ENCODE peak calls at places on chromosomes 16 and 17, in four cellular contexts. One of them, this sample, is unnamed.

GRCh38 chr17:83079340-83079747 is at the start of gene METRNL:
- DNase-seq in esophagus muscularis mucosa: no peak
- DNase-seq in stomach: peak
- DNase-seq in upper lobe of left lung: peak
- DNase-seq in this sample: peak

GRCh38 chr17:27551701-27552466 is 79.1 kb upstream of the LGALS9 start:
- DNase-seq in esophagus muscularis mucosa: no peak
- DNase-seq in stomach: no peak
- DNase-seq in upper lobe of left lung: no peak
- DNase-seq in this sample: no peak

GRCh38 chr16:21950782-21951521 is 2.2 kb upstream of the UQCRC2 start:
- DNase-seq in esophagus muscularis mucosa: no peak
- DNase-seq in stomach: no peak
- DNase-seq in upper lobe of left lung: no peak
- DNase-seq in this sample: no peak

GRCh38 chr17:75753514-75754377 is 11.2 kb downstream of the GALK1 start:
- DNase-seq in esophagus muscularis mucosa: no peak
- DNase-seq in stomach: peak
- DNase-seq in upper lobe of left lung: peak
- DNase-seq in this sample: no peak

GRCh38 chr16:966035-966434 is 4.7 kb downstream of the LMF1 start:
- DNase-seq in esophagus muscularis mucosa: no peak
- DNase-seq in stomach: no peak
- DNase-seq in upper lobe of left lung: peak
- DNase-seq in this sample: no peak

GRCh38 chr16:3645504-3646347 is 8.8 kb upstream of the DNASE1 start:
- DNase-seq in esophagus muscularis mucosa: no peak
- DNase-seq in stomach: peak
- DNase-seq in upper lobe of left lung: no peak
- DNase-seq in this sample: no peak

GRCh38 chr16:17273142-17273561 is 197.6 kb downstream of the XYLT1 start:
- DNase-seq in esophagus muscularis mucosa: no peak
- DNase-seq in stomach: no peak
- DNase-seq in upper lobe of left lung: no peak
- DNase-seq in this sample: no peak

GRCh38 chr17:42518046-42518754 is 17.8 kb upstream of the NAGLU start:
- DNase-seq in esophagus muscularis mucosa: peak
- DNase-seq in stomach: peak
- DNase-seq in upper lobe of left lung: no peak
- DNase-seq in this sample: peak

GRCh38 chr16:58035356-58036170 is 10.0 kb downstream of the MMP15 start:
- DNase-seq in esophagus muscularis mucosa: no peak
- DNase-seq in stomach: peak
- DNase-seq in upper lobe of left lung: no peak
- DNase-seq in this sample: no peak

GRCh38 chr17:49287481-49287880 is 56.9 kb upstream of the PHOSPHO1 start:
- DNase-seq in esophagus muscularis mucosa: no peak
- DNase-seq in stomach: no peak
- DNase-seq in upper lobe of left lung: no peak
- DNase-seq in this sample: no peak

GRCh38 chr17:44385287-44386181 is 3.9 kb downstream of the ITGA2B start:
- DNase-seq in esophagus muscularis mucosa: peak
- DNase-seq in stomach: peak
- DNase-seq in upper lobe of left lung: peak
- DNase-seq in this sample: peak

GRCh38 chr16:55277536-55277935 is 46.5 kb upstream of the IRX6 start:
- DNase-seq in esophagus muscularis mucosa: no peak
- DNase-seq in stomach: no peak
- DNase-seq in upper lobe of left lung: no peak
- DNase-seq in this sample: no peak

GRCh38 chr17:39753514-39754160 is 15.9 kb downstream of the GRB7 start:
- DNase-seq in esophagus muscularis mucosa: no peak
- DNase-seq in stomach: peak
- DNase-seq in upper lobe of left lung: peak
- DNase-seq in this sample: peak

GRCh38 chr17:8156174-8156992 is 4.2 kb upstream of the PER1 start:
- DNase-seq in esophagus muscularis mucosa: peak
- DNase-seq in stomach: peak
- DNase-seq in upper lobe of left lung: peak
- DNase-seq in this sample: peak
- TF ChIP-seq CTCF in esophagus muscularis mucosa: no peak
- TF ChIP-seq CTCF in stomach: no peak
- TF ChIP-seq CTCF in upper lobe of left lung: peak
- TF ChIP-seq CTCF in this sample: no peak

DNA sequence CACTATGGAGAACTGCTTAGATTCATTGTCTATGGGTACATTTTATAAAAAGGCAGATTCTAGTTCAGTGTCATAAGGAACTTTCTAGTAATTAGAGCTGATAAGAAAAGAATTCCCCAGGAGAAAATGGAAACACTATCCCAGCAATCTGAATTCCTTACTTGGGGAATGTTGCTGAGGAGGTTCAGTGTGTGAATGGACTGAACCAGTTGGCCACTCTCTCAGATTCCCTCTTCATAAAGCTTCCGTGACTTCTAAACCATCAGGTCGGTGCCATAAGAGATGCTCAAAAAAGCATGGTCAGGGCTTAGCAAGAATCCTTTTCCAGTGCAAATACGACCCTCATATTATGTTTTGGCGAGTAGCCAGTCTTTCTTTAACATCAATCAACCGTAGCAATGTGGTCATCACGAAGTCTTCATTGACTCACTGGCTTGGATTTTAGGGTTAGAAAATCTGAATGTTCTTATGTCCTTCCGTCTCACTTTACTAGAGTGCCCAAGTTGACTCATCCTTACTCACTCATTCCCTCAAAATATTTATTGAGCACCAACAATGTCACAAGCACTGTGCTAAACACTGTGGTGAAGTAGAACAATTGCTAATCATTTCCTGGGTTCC is 102.7 kb upstream of the HLF start:
- DNase-seq in esophagus muscularis mucosa: no peak
- DNase-seq in stomach: no peak
- DNase-seq in upper lobe of left lung: no peak
- DNase-seq in this sample: no peak
- TF ChIP-seq POLR2AphosphoS5 in esophagus muscularis mucosa: no peak
- TF ChIP-seq POLR2AphosphoS5 in stomach: no peak
- TF ChIP-seq POLR2AphosphoS5 in upper lobe of left lung: no peak
- TF ChIP-seq POLR2AphosphoS5 in this sample: no peak

GRCh38 chr17:68511254-68511670 is 968 bp upstream of the PRKAR1A start:
- DNase-seq in esophagus muscularis mucosa: no peak
- DNase-seq in stomach: no peak
- DNase-seq in upper lobe of left lung: no peak
- DNase-seq in this sample: peak

GRCh38 chr17:68513932-68514331 is 1.7 kb downstream of the PRKAR1A start:
- DNase-seq in esophagus muscularis mucosa: no peak
- DNase-seq in stomach: no peak
- DNase-seq in upper lobe of left lung: no peak
- DNase-seq in this sample: no peak

GRCh38 chr17:68512967-68513474 is 791 bp downstream of the PRKAR1A start:
- DNase-seq in esophagus muscularis mucosa: no peak
- DNase-seq in stomach: no peak
- DNase-seq in upper lobe of left lung: no peak
- DNase-seq in this sample: no peak

GRCh38 chr17:68512247-68512966 is at the start of gene PRKAR1A:
- DNase-seq in esophagus muscularis mucosa: peak
- DNase-seq in stomach: peak
- DNase-seq in upper lobe of left lung: peak
- DNase-seq in this sample: peak

DNA sequence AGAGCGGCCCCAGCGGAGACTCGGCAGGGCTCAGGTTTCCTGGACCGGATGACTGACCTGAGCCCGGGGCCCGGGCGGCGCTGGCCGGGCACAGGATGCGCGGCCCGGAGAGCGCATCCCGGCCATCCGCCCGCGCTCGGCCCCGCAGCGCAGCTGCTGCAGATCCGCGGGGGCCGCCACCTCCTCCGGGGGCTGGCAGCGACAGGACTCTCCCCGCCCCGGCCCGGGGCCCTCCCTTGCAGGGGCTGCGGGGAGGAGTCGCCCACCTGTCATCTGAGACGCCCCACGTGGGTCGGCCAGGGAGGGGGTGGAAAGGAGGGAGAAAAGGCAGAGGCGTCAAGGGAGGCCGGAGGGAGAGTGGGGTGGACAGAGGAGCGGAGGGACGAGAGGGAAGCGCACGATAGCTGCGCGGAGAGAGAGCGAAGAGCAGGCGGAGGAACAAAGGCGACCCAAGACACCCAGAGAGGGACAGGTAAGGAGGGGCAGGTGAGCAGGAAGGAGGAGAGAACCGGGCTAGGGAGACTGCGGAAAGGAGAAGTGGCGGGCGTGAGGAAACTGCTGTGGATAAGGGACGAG is 471 bp upstream of the PRKAR1A start:
- DNase-seq in esophagus muscularis mucosa: no peak
- DNase-seq in stomach: peak
- DNase-seq in upper lobe of left lung: peak
- DNase-seq in this sample: peak
- TF ChIP-seq CTCF in esophagus muscularis mucosa: peak
- TF ChIP-seq CTCF in stomach: no peak
- TF ChIP-seq CTCF in upper lobe of left lung: peak
- TF ChIP-seq CTCF in this sample: no peak

GRCh38 chr17:81522491-81523125 is 5.6 kb upstream of the FSCN2 start:
- DNase-seq in esophagus muscularis mucosa: no peak
- DNase-seq in stomach: no peak
- DNase-seq in upper lobe of left lung: peak
- DNase-seq in this sample: no peak

GRCh38 chr17:81523139-81524062 is 4.8 kb upstream of the FSCN2 start:
- DNase-seq in esophagus muscularis mucosa: no peak
- DNase-seq in stomach: peak
- DNase-seq in upper lobe of left lung: peak
- DNase-seq in this sample: no peak

GRCh38 chr17:81524865-81525159 is 3.4 kb upstream of the FSCN2 start:
- DNase-seq in esophagus muscularis mucosa: no peak
- DNase-seq in stomach: no peak
- DNase-seq in upper lobe of left lung: peak
- DNase-seq in this sample: no peak

GRCh38 chr17:81526662-81527571 is 1.3 kb upstream of the FSCN2 start:
- DNase-seq in esophagus muscularis mucosa: no peak
- DNase-seq in stomach: no peak
- DNase-seq in upper lobe of left lung: peak
- DNase-seq in this sample: no peak

GRCh38 chr17:81524063-81524864 is 3.9 kb upstream of the FSCN2 start:
- DNase-seq in esophagus muscularis mucosa: no peak
- DNase-seq in stomach: no peak
- DNase-seq in upper lobe of left lung: peak
- DNase-seq in this sample: no peak
- TF ChIP-seq POLR2AphosphoS5 in esophagus muscularis mucosa: no peak
- TF ChIP-seq POLR2AphosphoS5 in stomach: no peak
- TF ChIP-seq POLR2AphosphoS5 in upper lobe of left lung: no peak
- TF ChIP-seq POLR2AphosphoS5 in this sample: no peak

GRCh38 chr17:38729886-38730525 is at the start of gene CISD3:
- DNase-seq in esophagus muscularis mucosa: no peak
- DNase-seq in stomach: peak
- DNase-seq in upper lobe of left lung: peak
- DNase-seq in this sample: peak
- TF ChIP-seq CTCF in esophagus muscularis mucosa: peak
- TF ChIP-seq CTCF in stomach: peak
- TF ChIP-seq CTCF in upper lobe of left lung: peak
- TF ChIP-seq CTCF in this sample: peak

GRCh38 chr16:87435399-87436224 is 43.5 kb downstream of the MAP1LC3B start:
- DNase-seq in esophagus muscularis mucosa: no peak
- DNase-seq in stomach: no peak
- DNase-seq in upper lobe of left lung: peak
- DNase-seq in this sample: no peak
- TF ChIP-seq POLR2AphosphoS5 in esophagus muscularis mucosa: peak
- TF ChIP-seq POLR2AphosphoS5 in stomach: no peak
- TF ChIP-seq POLR2AphosphoS5 in upper lobe of left lung: peak
- TF ChIP-seq POLR2AphosphoS5 in this sample: no peak

DNA sequence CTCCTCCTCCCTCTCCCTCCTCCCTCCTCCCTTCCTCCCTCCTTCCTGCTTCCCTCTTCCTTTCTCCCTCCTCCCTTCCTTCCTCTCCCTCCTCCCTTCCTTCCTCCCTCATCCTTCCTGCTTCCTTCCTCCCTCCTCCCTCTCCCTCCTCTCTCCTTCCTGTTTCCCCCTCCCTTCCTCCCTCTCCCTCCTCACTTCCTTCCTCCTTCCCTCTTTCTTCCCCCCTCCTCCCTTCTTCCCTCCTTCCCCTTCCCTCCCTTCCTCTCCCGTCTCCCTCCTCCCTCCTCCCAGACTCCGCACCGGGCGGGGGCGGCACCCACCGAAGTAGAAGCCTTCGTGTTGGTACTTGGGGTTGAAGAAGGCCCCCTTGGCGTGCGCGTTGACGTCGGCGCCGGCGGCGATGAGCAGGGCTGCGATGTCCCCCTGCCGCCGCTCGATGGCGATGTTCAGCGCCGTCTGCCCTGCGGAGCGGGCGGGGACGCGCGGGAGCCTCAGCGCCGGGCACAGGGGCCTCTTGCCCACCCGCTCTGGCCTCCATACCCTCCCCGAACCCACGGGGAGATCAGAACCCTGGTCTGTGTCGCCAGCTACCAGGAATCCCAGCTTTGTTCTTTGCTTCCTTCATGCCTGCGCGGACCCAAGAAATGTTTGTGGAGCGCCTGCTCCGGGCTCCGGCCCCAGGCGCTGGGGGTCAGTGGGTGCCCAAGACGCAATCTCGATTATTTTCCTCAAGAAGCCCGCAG is 22.2 kb downstream of the TRPV3 start:
- DNase-seq in esophagus muscularis mucosa: no peak
- DNase-seq in stomach: peak
- DNase-seq in upper lobe of left lung: peak
- DNase-seq in this sample: no peak
- TF ChIP-seq CTCF in esophagus muscularis mucosa: peak
- TF ChIP-seq CTCF in stomach: peak
- TF ChIP-seq CTCF in upper lobe of left lung: peak
- TF ChIP-seq CTCF in this sample: no peak

This sample was measured in prostate gland.